ENCODE peak calls at places on chromosome 11, in eight cellular contexts. W is cardiac fibroblast; I is endothelial cell; D is fibroblast of pulmonary artery; P is activated T-cell treated with anti-CD3 and anti-CD28 coated beads, Interleukin-2, amount 50 U/mL, for 72 hours; L is CD14-positive monocyte; X is ecto neural progenitor cell; B is pancreas. Y is an unnamed sample.

GRCh38 chr11:27896096-27896495 is 195.8 kb upstream of the BDNF start:
- DNase-seq in W (no peak), I (no peak), D (no peak), P (no peak), L (no peak), X (no peak), B (no peak), Y (no peak)

GRCh38 chr11:78555592-78555991 is 19.1 kb downstream of the NARS2 start:
- DNase-seq in W (no peak), I (no peak), D (no peak), P (no peak), L (no peak), X (no peak), B (no peak), Y (no peak)

GRCh38 chr11:12864316-12865156 is 144.6 kb upstream of the RASSF10 start:
- DNase-seq in W (peak), I (peak), D (peak), P (no peak), L (no peak), X (peak), B (no peak), Y (no peak)

GRCh38 chr11:12741671-12742216 is 67.5 kb downstream of the TEAD1 start:
- DNase-seq in W (no peak), I (no peak), D (no peak), P (no peak), L (no peak), X (no peak), B (no peak), Y (no peak)

GRCh38 chr11:108223449-108224149 is 732 bp downstream of the ATM start:
- DNase-seq in W (peak), I (no peak), D (peak), P (peak), L (no peak), X (no peak), B (no peak), Y (no peak)

GRCh38 chr11:86274503-86274902 is 27.5 kb upstream of the HIKESHI start:
- DNase-seq in W (no peak), I (peak), D (no peak), P (no peak), L (no peak), X (no peak), B (no peak), Y (no peak)

GRCh38 chr11:69144719-69145365 is 10.9 kb upstream of the SMIM38 start:
- DNase-seq in W (peak), I (no peak), D (no peak), P (peak), L (no peak), X (no peak), B (no peak), Y (peak)

GRCh38 chr11:721913-722811 is 16.1 kb downstream of the EPS8L2 start:
- DNase-seq in W (no peak), I (no peak), D (no peak), P (peak), L (no peak), X (no peak), B (no peak), Y (peak)

GRCh38 chr11:67563354-67564114 is 20.1 kb upstream of the GSTP1 start:
- DNase-seq in W (peak), I (no peak), D (peak), P (no peak), L (no peak), X (no peak), B (peak), Y (no peak)